ENCODE peak calls at places on chromosomes 6 and 20, in ten cellular contexts. One of them, this sample, is unnamed.
A peak's percentile ranks its signal among the peaks of the same experiment; 100 is the strongest.

GRCh38 chr20:19758888-19759331 is 852 bp downstream of the RIN2 start:
- DNase-seq in iPS DF 19.7: no peak
- DNase-seq in stimulated activated CD8-positive, alpha-beta memory T cell treated with anti-CD3 and anti-CD28 coated beads, Interleukin-4, amount 100 ng/mL, for 4 hours: no peak
- DNase-seq in neural progenitor cell: peak; percentile 75
- DNase-seq in mammary epithelial cell: peak; percentile 21
- DNase-seq in activated CD8-positive, alpha-beta memory T cell treated with anti-CD3 and anti-CD28 coated beads for 24 hours: no peak
- DNase-seq in activated T-helper 1 cell treated with Interleukin-2 at 50 U/mL for 16 hours: no peak
- DNase-seq in BJ: no peak
- DNase-seq in ELR: peak; percentile 3
- DNase-seq in left ventricle myocardium superior: peak; percentile 90
- DNase-seq in this sample: no peak

GRCh38 chr6:9646346-9647042 is 768.4 kb downstream of the TFAP2A start:
- DNase-seq in iPS DF 19.7: no peak
- DNase-seq in stimulated activated CD8-positive, alpha-beta memory T cell treated with anti-CD3 and anti-CD28 coated beads, Interleukin-4, amount 100 ng/mL, for 4 hours: no peak
- DNase-seq in neural progenitor cell: no peak
- DNase-seq in mammary epithelial cell: peak; percentile 54
- DNase-seq in activated CD8-positive, alpha-beta memory T cell treated with anti-CD3 and anti-CD28 coated beads for 24 hours: no peak
- DNase-seq in activated T-helper 1 cell treated with Interleukin-2 at 50 U/mL for 16 hours: no peak
- DNase-seq in BJ: peak; percentile 19
- DNase-seq in ELR: no peak
- DNase-seq in left ventricle myocardium superior: no peak
- DNase-seq in this sample: no peak

GRCh38 chr6:99559056-99559455 is 9.4 kb downstream of the CCNC start:
- DNase-seq in iPS DF 19.7: no peak
- DNase-seq in stimulated activated CD8-positive, alpha-beta memory T cell treated with anti-CD3 and anti-CD28 coated beads, Interleukin-4, amount 100 ng/mL, for 4 hours: no peak
- DNase-seq in neural progenitor cell: no peak
- DNase-seq in mammary epithelial cell: no peak
- DNase-seq in activated CD8-positive, alpha-beta memory T cell treated with anti-CD3 and anti-CD28 coated beads for 24 hours: no peak
- DNase-seq in activated T-helper 1 cell treated with Interleukin-2 at 50 U/mL for 16 hours: no peak
- DNase-seq in BJ: no peak
- DNase-seq in ELR: no peak
- DNase-seq in left ventricle myocardium superior: no peak
- DNase-seq in this sample: no peak

GRCh38 chr6:87656857-87657256 is 45.2 kb downstream of the AKIRIN2 start:
- DNase-seq in iPS DF 19.7: no peak
- DNase-seq in stimulated activated CD8-positive, alpha-beta memory T cell treated with anti-CD3 and anti-CD28 coated beads, Interleukin-4, amount 100 ng/mL, for 4 hours: no peak
- DNase-seq in neural progenitor cell: no peak
- DNase-seq in mammary epithelial cell: no peak
- DNase-seq in activated CD8-positive, alpha-beta memory T cell treated with anti-CD3 and anti-CD28 coated beads for 24 hours: no peak
- DNase-seq in activated T-helper 1 cell treated with Interleukin-2 at 50 U/mL for 16 hours: no peak
- DNase-seq in BJ: no peak
- DNase-seq in ELR: no peak
- DNase-seq in left ventricle myocardium superior: no peak
- DNase-seq in this sample: no peak

GRCh38 chr20:54172856-54173652 is 732 bp downstream of the CYP24A1 start:
- DNase-seq in iPS DF 19.7: no peak
- DNase-seq in stimulated activated CD8-positive, alpha-beta memory T cell treated with anti-CD3 and anti-CD28 coated beads, Interleukin-4, amount 100 ng/mL, for 4 hours: no peak
- DNase-seq in neural progenitor cell: peak; percentile 73
- DNase-seq in mammary epithelial cell: peak; percentile 13
- DNase-seq in activated CD8-positive, alpha-beta memory T cell treated with anti-CD3 and anti-CD28 coated beads for 24 hours: peak; percentile 58
- DNase-seq in activated T-helper 1 cell treated with Interleukin-2 at 50 U/mL for 16 hours: no peak
- DNase-seq in BJ: no peak
- DNase-seq in ELR: no peak
- DNase-seq in left ventricle myocardium superior: peak; percentile 28
- DNase-seq in this sample: no peak

GRCh38 chr6:142207265-142207877 is 60.3 kb downstream of the VTA1 start:
- DNase-seq in iPS DF 19.7: peak; percentile 35
- DNase-seq in stimulated activated CD8-positive, alpha-beta memory T cell treated with anti-CD3 and anti-CD28 coated beads, Interleukin-4, amount 100 ng/mL, for 4 hours: no peak
- DNase-seq in neural progenitor cell: peak; percentile 78
- DNase-seq in mammary epithelial cell: peak; percentile 32
- DNase-seq in activated CD8-positive, alpha-beta memory T cell treated with anti-CD3 and anti-CD28 coated beads for 24 hours: peak; percentile 71
- DNase-seq in activated T-helper 1 cell treated with Interleukin-2 at 50 U/mL for 16 hours: peak; percentile 4
- DNase-seq in BJ: no peak
- DNase-seq in ELR: peak; percentile 77
- DNase-seq in left ventricle myocardium superior: peak; percentile 33
- DNase-seq in this sample: peak; percentile 43

GRCh38 chr6:143555071-143555492 is 43.6 kb upstream of the FUCA2 start:
- DNase-seq in iPS DF 19.7: no peak
- DNase-seq in stimulated activated CD8-positive, alpha-beta memory T cell treated with anti-CD3 and anti-CD28 coated beads, Interleukin-4, amount 100 ng/mL, for 4 hours: no peak
- DNase-seq in neural progenitor cell: no peak
- DNase-seq in mammary epithelial cell: no peak
- DNase-seq in activated CD8-positive, alpha-beta memory T cell treated with anti-CD3 and anti-CD28 coated beads for 24 hours: no peak
- DNase-seq in activated T-helper 1 cell treated with Interleukin-2 at 50 U/mL for 16 hours: no peak
- DNase-seq in BJ: no peak
- DNase-seq in ELR: peak; percentile 23
- DNase-seq in left ventricle myocardium superior: no peak
- DNase-seq in this sample: no peak

GRCh38 chr20:5933802-5934436 is 16.4 kb downstream of the TRMT6 start:
- DNase-seq in iPS DF 19.7: no peak
- DNase-seq in stimulated activated CD8-positive, alpha-beta memory T cell treated with anti-CD3 and anti-CD28 coated beads, Interleukin-4, amount 100 ng/mL, for 4 hours: no peak
- DNase-seq in neural progenitor cell: peak; percentile 18
- DNase-seq in mammary epithelial cell: no peak
- DNase-seq in activated CD8-positive, alpha-beta memory T cell treated with anti-CD3 and anti-CD28 coated beads for 24 hours: no peak
- DNase-seq in activated T-helper 1 cell treated with Interleukin-2 at 50 U/mL for 16 hours: no peak
- DNase-seq in BJ: no peak
- DNase-seq in ELR: peak; percentile 37
- DNase-seq in left ventricle myocardium superior: no peak
- DNase-seq in this sample: no peak

GRCh38 chr20:33883164-33883563 is 72.0 kb downstream of the CHMP4B start:
- DNase-seq in iPS DF 19.7: no peak
- DNase-seq in stimulated activated CD8-positive, alpha-beta memory T cell treated with anti-CD3 and anti-CD28 coated beads, Interleukin-4, amount 100 ng/mL, for 4 hours: no peak
- DNase-seq in neural progenitor cell: no peak
- DNase-seq in mammary epithelial cell: no peak
- DNase-seq in activated CD8-positive, alpha-beta memory T cell treated with anti-CD3 and anti-CD28 coated beads for 24 hours: no peak
- DNase-seq in activated T-helper 1 cell treated with Interleukin-2 at 50 U/mL for 16 hours: no peak
- DNase-seq in BJ: no peak
- DNase-seq in ELR: no peak
- DNase-seq in left ventricle myocardium superior: no peak
- DNase-seq in this sample: no peak

GRCh38 chr6:158939255-158940170 is 60.5 kb downstream of the RSPH3 start:
- DNase-seq in iPS DF 19.7: no peak
- DNase-seq in stimulated activated CD8-positive, alpha-beta memory T cell treated with anti-CD3 and anti-CD28 coated beads, Interleukin-4, amount 100 ng/mL, for 4 hours: no peak
- DNase-seq in neural progenitor cell: peak; percentile 21
- DNase-seq in mammary epithelial cell: no peak
- DNase-seq in activated CD8-positive, alpha-beta memory T cell treated with anti-CD3 and anti-CD28 coated beads for 24 hours: no peak
- DNase-seq in activated T-helper 1 cell treated with Interleukin-2 at 50 U/mL for 16 hours: no peak
- DNase-seq in BJ: no peak
- DNase-seq in ELR: peak; percentile 23
- DNase-seq in left ventricle myocardium superior: no peak
- DNase-seq in this sample: no peak